ENCODE peak calls at places on chromosomes 12 and 14, in five cellular contexts. E is stimulated activated CD4-positive, alpha-beta T cell treated with anti-CD3 and anti-CD28 coated beads, TNF-alpha, amount 100 ng/mL, for 1 hour; J is astrocyte of the spinal cord; P is NCI-H187 treated with DMSO at 0.1 percent for 48 hours; B is posterior cingulate gyrus. D is an unnamed sample.

GRCh38 chr12:130819681-130820080 is 19.4 kb downstream of the STX2 start:
- DNase-seq in E (no peak), J (no peak), P (no peak), B (no peak), D (no peak)

GRCh38 chr12:122974892-122975789 is at the start of gene OGFOD2:
- DNase-seq in E (peak), J (peak), P (peak), B (peak), D (peak)

GRCh38 chr12:123767613-123768012 is 5.5 kb downstream of the DNAH10 start:
- DNase-seq in E (no peak), J (no peak), P (no peak), B (no peak), D (no peak)

GRCh38 chr12:49878021-49878420 is 25.7 kb downstream of the FAIM2 start:
- DNase-seq in E (no peak), J (no peak), P (no peak), B (no peak), D (no peak)

GRCh38 chr12:29996993-29997392 is 213.3 kb upstream of the TMTC1 start:
- DNase-seq in E (no peak), J (no peak), P (no peak), B (no peak), D (no peak)

GRCh38 chr12:94674835-94675234 is 24.5 kb upstream of the TMCC3 start:
- DNase-seq in E (no peak), J (no peak), P (no peak), B (no peak), D (no peak)

GRCh38 chr14:67265131-67265530 is 23.9 kb downstream of the PALS1 start:
- DNase-seq in E (no peak), J (peak), P (no peak), B (no peak), D (no peak)

GRCh38 chr12:79688376-79689040 is 2.3 kb downstream of the PAWR start:
- DNase-seq in E (no peak), J (peak), P (no peak), B (no peak), D (no peak)

GRCh38 chr12:56634837-56635538 is 4.9 kb upstream of the BAZ2A start:
- DNase-seq in E (no peak), J (peak), P (peak), B (peak), D (peak)

GRCh38 chr12:97474987-97475386 is 12.4 kb downstream of the RMST start:
- DNase-seq in E (no peak), J (no peak), P (no peak), B (no peak), D (no peak)

GRCh38 chr12:123492290-123492689 is 34.4 kb downstream of the SNRNP35 start:
- DNase-seq in E (no peak), J (no peak), P (no peak), B (no peak), D (no peak)

GRCh38 chr14:92316937-92317336 is 6.0 kb upstream of the SLC24A4 start:
- DNase-seq in E (no peak), J (no peak), P (no peak), B (no peak), D (no peak)

GRCh38 chr12:124480469-124481256 is 86.7 kb downstream of the NCOR2 start:
- DNase-seq in E (no peak), J (peak), P (no peak), B (no peak), D (no peak)

GRCh38 chr12:95169368-95169767 is 47.9 kb downstream of the FGD6 start:
- DNase-seq in E (no peak), J (peak), P (no peak), B (no peak), D (no peak)

GRCh38 chr12:96828169-96828789 is 78.8 kb upstream of the NEDD1 start:
- DNase-seq in E (no peak), J (no peak), P (no peak), B (no peak), D (no peak)

GRCh38 chr12:78210894-78211302 is 380.2 kb downstream of the NAV3 start:
- DNase-seq in E (no peak), J (peak), P (peak), B (no peak), D (peak)

GRCh38 chr12:32502693-32503510 is 103.5 kb downstream of the FGD4 start:
- DNase-seq in E (no peak), J (peak), P (no peak), B (no peak), D (no peak)

GRCh38 chr12:18313316-18313715 is 52.0 kb downstream of the PIK3C2G start:
- DNase-seq in E (no peak), J (no peak), P (no peak), B (no peak), D (no peak)

GRCh38 chr14:51630987-51631386 is 20.7 kb upstream of the FRMD6 start:
- DNase-seq in E (no peak), J (no peak), P (no peak), B (no peak), D (no peak)

GRCh38 chr14:65438266-65438933 is 25.9 kb downstream of the FUT8 start:
- DNase-seq in E (no peak), J (no peak), P (no peak), B (no peak), D (no peak)

GRCh38 chr12:42482820-42483533 is 106.6 kb downstream of the PRICKLE1 start:
- DNase-seq in E (no peak), J (peak), P (no peak), B (peak), D (peak)

GRCh38 chr12:51247523-51248206 is 9.0 kb downstream of the DAZAP2 start:
- DNase-seq in E (no peak), J (no peak), P (no peak), B (no peak), D (no peak)

GRCh38 chr12:54214553-54215374 is 26.0 kb upstream of the SMUG1 start:
- DNase-seq in E (peak), J (peak), P (peak), B (peak), D (peak)

GRCh38 chr12:10721654-10722501 is 1.2 kb downstream of the YBX3 start:
- DNase-seq in E (no peak), J (peak), P (no peak), B (peak), D (no peak)

GRCh38 chr14:99732436-99733220 is 48.5 kb downstream of the CYP46A1 start:
- DNase-seq in E (no peak), J (no peak), P (no peak), B (peak), D (no peak)

GRCh38 chr12:33614630-33615029 is 175.0 kb upstream of the SYT10 start:
- DNase-seq in E (no peak), J (no peak), P (no peak), B (no peak), D (no peak)

GRCh38 chr12:122665759-122666158 is 37.4 kb downstream of the HCAR2 start:
- DNase-seq in E (no peak), J (no peak), P (no peak), B (no peak), D (no peak)

GRCh38 chr12:80186727-80187217 is 87.4 kb downstream of the OTOGL start:
- DNase-seq in E (no peak), J (peak), P (no peak), B (no peak), D (peak)

GRCh38 chr12:81128930-81129554 is 51.2 kb downstream of the ACSS3 start:
- DNase-seq in E (no peak), J (peak), P (peak), B (no peak), D (peak)

GRCh38 chr12:95805864-95806669 is 15.5 kb upstream of the NTN4 start:
- DNase-seq in E (no peak), J (peak), P (no peak), B (no peak), D (no peak)

GRCh38 chr12:111488271-111488670 is 82.5 kb downstream of the SH2B3 start:
- DNase-seq in E (no peak), J (no peak), P (no peak), B (no peak), D (no peak)

GRCh38 chr12:2614341-2614740 is 180.4 kb upstream of the FKBP4 start:
- DNase-seq in E (no peak), J (peak), P (no peak), B (no peak), D (no peak)

GRCh38 chr14:103463149-103463548 is 59.5 kb downstream of the CKB start:
- DNase-seq in E (no peak), J (no peak), P (no peak), B (no peak), D (no peak)

GRCh38 chr14:32252030-32252670 is 49.1 kb upstream of the RNU6-8 start:
- DNase-seq in E (peak), J (peak), P (peak), B (peak), D (peak)

GRCh38 chr14:100221419-100222218 is 17.3 kb upstream of the YY1 start:
- DNase-seq in E (no peak), J (peak), P (peak), B (no peak), D (peak)

GRCh38 chr14:29528889-29529288 is 398.8 kb downstream of the PRKD1 start:
- DNase-seq in E (no peak), J (peak), P (peak), B (no peak), D (peak)

GRCh38 chr12:68641138-68641537 is 30.4 kb downstream of the RAP1B start:
- DNase-seq in E (peak), J (no peak), P (no peak), B (no peak), D (no peak)

GRCh38 chr14:59130472-59130871 is 58.0 kb upstream of the DAAM1 start:
- DNase-seq in E (no peak), J (no peak), P (no peak), B (no peak), D (no peak)

D was measured in NCI-H2107.